ENCODE peak calls at places on chromosomes 1 and 21, in eight cellular contexts. I, S, Z, Y, R, O, A and P are unnamed samples.
A peak's percentile ranks its signal among the peaks of the same experiment; 100 is the strongest.

GRCh38 chr1:6287431-6287886 is 26.6 kb upstream of the GPR153 start:
- DNase-seq in I (no peak), Z (no peak), Y (no peak), S (no peak), A (no peak), R (no peak), O (no peak), P (no peak)

GRCh38 chr1:181936768-181937581 is 124.5 kb downstream of the ZNF648 start:
- DNase-seq in S (no peak), R (peak; percentile 34), Y (peak; percentile 80), Z (no peak), I (peak; percentile 29), A (no peak), O (peak; percentile 75), P (peak; percentile 74)

GRCh38 chr1:212291505-212292134 is 6.4 kb downstream of the PPP2R5A start:
- DNase-seq in R (peak; percentile 66), S (no peak), Z (no peak), O (peak; percentile 37), A (no peak), Y (no peak), I (no peak), P (no peak)

GRCh38 chr1:185632659-185633428 is 101.3 kb upstream of the HMCN1 start:
- DNase-seq in I (no peak), S (no peak), A (no peak), R (no peak), Z (peak; percentile 66), Y (no peak), O (no peak), P (no peak)

GRCh38 chr1:19606817-19607706 is 37.0 kb upstream of the NBL1 start:
- DNase-seq in Y (no peak), Z (peak; percentile 75), R (no peak), O (no peak), S (no peak), I (no peak), A (peak; percentile 18), P (peak; percentile 86)

GRCh38 chr1:16114527-16115467 is 41.1 kb downstream of the EPHA2 start:
- DNase-seq in R (no peak), Y (no peak), O (no peak), Z (no peak), S (no peak), I (no peak), A (no peak), P (no peak)

GRCh38 chr1:168372857-168373520 is 92.3 kb downstream of the TBX19 start:
- DNase-seq in Z (no peak), R (no peak), Y (no peak), I (no peak), O (no peak), A (no peak), S (no peak), P (no peak)

GRCh38 chr1:162954824-162955223 is 93.8 kb upstream of the CCDC190 start:
- DNase-seq in S (no peak), Y (no peak), R (no peak), O (no peak), A (no peak), I (no peak), Z (no peak), P (no peak)

GRCh38 chr1:3314561-3315271 is 139.7 kb upstream of the ARHGEF16 start:
- DNase-seq in Z (no peak), Y (no peak), I (no peak), A (no peak), O (no peak), R (no peak), S (no peak), P (no peak)

GRCh38 chr1:209863766-209864485 is 36.2 kb downstream of the UTP25 start:
- DNase-seq in Z (no peak), Y (no peak), S (no peak), A (no peak), I (no peak), R (no peak), O (no peak), P (no peak)

GRCh38 chr1:245173446-245174178 is 18.8 kb downstream of the KIF26B start:
- DNase-seq in A (no peak), Y (no peak), Z (no peak), S (no peak), O (no peak), I (no peak), R (no peak), P (no peak)

GRCh38 chr1:24771574-24771973 is 26.3 kb downstream of the CLIC4 start:
- DNase-seq in R (no peak), Y (no peak), O (no peak), S (no peak), Z (no peak), I (no peak), A (no peak), P (no peak)

GRCh38 chr21:46038341-46038829 is 56.8 kb downstream of the COL6A1 start:
- DNase-seq in I (no peak), S (no peak), O (no peak), R (no peak), Z (no peak), A (no peak), Y (no peak), P (no peak)

DNA sequence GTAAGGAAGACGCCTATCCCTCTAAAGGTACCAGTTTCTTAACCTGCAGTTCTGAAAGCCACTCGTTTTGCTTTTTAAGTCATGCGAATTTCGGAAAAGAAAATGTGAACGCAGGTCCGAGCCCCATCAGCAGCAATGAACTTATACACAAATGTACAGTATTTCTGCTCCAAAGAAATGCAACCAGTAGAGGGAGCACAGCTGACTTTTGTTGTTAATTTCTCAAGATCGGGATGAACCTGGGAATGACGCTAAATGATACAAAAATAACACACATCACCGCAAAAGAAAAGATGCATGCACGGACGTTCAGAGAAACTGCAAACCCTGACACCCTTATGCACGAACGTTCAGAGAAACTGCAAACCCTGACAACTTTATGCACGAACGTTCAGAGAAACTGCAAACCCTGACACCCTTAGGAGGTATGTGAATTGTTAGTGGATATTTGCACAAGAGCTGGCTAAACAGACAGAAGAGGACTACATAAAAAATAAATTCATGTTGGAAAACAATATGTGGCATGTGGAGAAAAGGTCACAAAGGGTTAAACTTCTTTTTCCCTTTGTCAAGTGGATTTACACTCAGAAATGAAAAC is 3.5 kb upstream of the TIAM1 start:
- DNase-seq in A (no peak), Z (no peak), R (no peak), S (no peak), O (no peak), I (no peak), Y (no peak), P (no peak)
- TF ChIP-seq CTCF in A (no peak), Z (peak; percentile 64), R (no peak), S (peak; percentile 24), O (peak; percentile 26), I (no peak), Y (no peak), P (peak; percentile 38)

DNA sequence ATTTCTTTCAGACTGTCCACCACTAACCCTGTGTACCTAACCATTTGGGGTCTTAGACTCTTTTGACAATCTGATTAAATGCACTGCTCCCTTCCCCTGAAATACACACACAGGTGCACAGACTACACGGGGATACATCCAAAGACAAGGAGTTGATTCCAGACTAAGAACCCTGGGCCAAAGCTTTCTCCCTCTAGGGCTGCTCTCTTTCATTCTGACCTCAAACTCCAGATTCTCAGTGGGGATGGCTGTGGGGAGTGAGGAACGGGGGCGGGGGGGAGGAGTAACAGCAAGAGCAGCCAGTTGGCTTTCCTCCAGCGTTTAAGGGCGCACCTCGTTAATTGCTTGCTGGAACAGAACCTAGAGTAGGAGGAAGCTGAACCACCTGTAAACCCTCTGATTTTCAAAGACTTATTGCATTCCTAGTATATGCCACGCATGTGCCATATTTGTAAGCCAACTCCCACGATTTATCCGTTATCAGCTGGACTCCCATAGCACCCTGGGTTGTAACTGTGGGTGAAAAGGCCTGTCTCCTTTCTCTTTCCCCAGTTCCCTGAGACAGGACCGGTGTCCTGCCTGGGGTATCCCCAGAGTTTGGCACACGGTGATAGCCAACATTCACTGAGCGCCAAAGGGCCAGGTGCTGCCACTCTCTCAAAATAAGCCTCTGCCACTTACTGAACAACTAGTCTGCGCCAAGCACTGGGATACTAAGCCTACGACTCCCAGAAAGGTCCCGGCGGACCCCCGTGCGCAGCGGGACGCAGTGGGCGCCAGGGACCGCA is 904 bp downstream of the MTHFR start:
- DNase-seq in O (no peak), Y (no peak), R (peak; percentile 42), I (peak; percentile 62), A (no peak), S (no peak), Z (no peak), P (peak; percentile 57)
- TF ChIP-seq CTCF in O (no peak), Y (no peak), R (no peak), I (no peak), A (no peak), S (no peak), Z (no peak), P (no peak)

GRCh38 chr1:62128765-62129164 is 65.9 kb upstream of the L1TD1 start:
- DNase-seq in O (no peak), Z (no peak), S (no peak), I (no peak), R (no peak), Y (no peak), A (no peak), P (no peak)

GRCh38 chr1:62131093-62131725 is 63.4 kb upstream of the L1TD1 start:
- DNase-seq in I (no peak), Z (peak; percentile 60), S (no peak), R (peak; percentile 21), O (peak; percentile 75), Y (peak; percentile 64), A (no peak), P (peak; percentile 53)

GRCh38 chr1:62126595-62127290 is 67.9 kb upstream of the L1TD1 start:
- DNase-seq in I (no peak), Z (no peak), O (no peak), Y (no peak), R (no peak), A (no peak), S (no peak), P (no peak)
- TF ChIP-seq CTCF in I (no peak), Z (no peak), O (no peak), Y (no peak), R (no peak), A (no peak), S (no peak), P (no peak)

DNA sequence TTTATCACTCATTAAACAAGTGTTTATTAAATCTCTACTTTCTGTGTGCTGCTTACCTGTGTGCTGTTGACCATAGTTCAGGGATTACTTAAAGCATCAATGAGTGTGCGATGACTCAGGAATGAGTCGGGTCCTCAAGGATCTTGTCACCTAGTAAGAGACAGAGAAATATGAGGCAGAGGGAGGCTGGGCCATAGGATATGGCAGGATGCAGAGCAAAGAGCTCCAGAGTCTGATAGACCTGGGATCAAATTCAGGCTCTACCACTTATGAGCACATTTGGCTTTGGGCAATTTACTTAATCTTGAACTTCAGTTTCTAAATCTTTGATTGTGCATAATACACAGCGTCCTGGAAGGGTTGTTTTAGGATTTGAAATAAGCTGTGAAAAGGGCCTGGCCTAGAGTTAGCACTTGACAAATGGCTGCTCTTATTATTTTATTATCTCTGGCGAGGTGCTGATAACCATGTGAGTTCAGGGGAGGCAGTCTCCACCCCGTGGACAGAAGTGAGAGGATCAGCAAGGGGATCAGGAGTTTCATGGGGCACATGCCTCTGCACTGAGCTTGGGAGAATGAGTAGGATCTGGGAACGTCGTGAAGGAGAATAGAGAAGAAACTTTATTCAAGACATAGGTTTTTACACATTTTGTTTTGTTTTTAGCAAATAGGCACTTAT is 94.5 kb downstream of the ROR1 start:
- DNase-seq in I (no peak), Y (no peak), Z (no peak), A (no peak), S (no peak), O (no peak), R (no peak), P (no peak)
- TF ChIP-seq CTCF in I (no peak), Y (no peak), Z (no peak), A (no peak), S (no peak), O (no peak), R (no peak), P (no peak)